ENCODE peak calls at places on chromosomes 16 and 17, in ten cellular contexts. S is colonic mucosa, N is mucosa of descending colon, V is endothelial cell, C is glutamatergic neuron, F is nephron progenitor cell, T is DND-41, B is AG10803, L is IMR-90, J is cardiac fibroblast. X is an unnamed sample.

GRCh38 chr16:86806838-86807351 is 228.5 kb downstream of the FOXL1 start:
- DNase-seq in S (no peak), N (no peak), V (no peak), C (no peak), F (peak), T (no peak), B (no peak), L (peak), J (no peak), X (no peak)

GRCh38 chr16:23333034-23333579 is 31.0 kb downstream of the SCNN1B start:
- DNase-seq in S (no peak), N (no peak), V (no peak), C (no peak), F (no peak), T (no peak), B (no peak), L (no peak), J (peak), X (no peak)

GRCh38 chr17:60091109-60091508 is 12.4 kb upstream of the HEATR6 start:
- DNase-seq in S (no peak), N (no peak), V (no peak), C (no peak), F (no peak), T (no peak), B (no peak), L (no peak), J (no peak), X (no peak)

GRCh38 chr17:32847977-32848376 is 28.9 kb downstream of the MYO1D start:
- DNase-seq in S (no peak), N (no peak), V (no peak), C (no peak), F (no peak), T (no peak), B (no peak), L (no peak), J (no peak), X (no peak)

GRCh38 chr17:70905796-70906195 is 736.5 kb downstream of the KCNJ2 start:
- DNase-seq in S (no peak), N (no peak), V (no peak), C (no peak), F (no peak), T (no peak), B (peak), L (peak), J (peak), X (peak)

GRCh38 chr17:29176500-29177351 is 3.5 kb downstream of the MYO18A start:
- DNase-seq in S (peak), N (peak), V (peak), C (peak), F (peak), T (no peak), B (no peak), L (peak), J (peak), X (no peak)

GRCh38 chr17:2179615-2180295 is 123.8 kb downstream of the SMG6 start:
- DNase-seq in S (peak), N (no peak), V (no peak), C (no peak), F (no peak), T (no peak), B (peak), L (peak), J (peak), X (peak)

GRCh38 chr17:58083491-58084316 is 485 bp downstream of the DYNLL2 start:
- DNase-seq in S (peak), N (peak), V (peak), C (peak), F (peak), T (peak), B (peak), L (peak), J (peak), X (no peak)

GRCh38 chr17:33982872-33983271 is 272.2 kb upstream of the CCL2 start:
- DNase-seq in S (no peak), N (no peak), V (no peak), C (no peak), F (no peak), T (no peak), B (no peak), L (no peak), J (no peak), X (no peak)

DNA sequence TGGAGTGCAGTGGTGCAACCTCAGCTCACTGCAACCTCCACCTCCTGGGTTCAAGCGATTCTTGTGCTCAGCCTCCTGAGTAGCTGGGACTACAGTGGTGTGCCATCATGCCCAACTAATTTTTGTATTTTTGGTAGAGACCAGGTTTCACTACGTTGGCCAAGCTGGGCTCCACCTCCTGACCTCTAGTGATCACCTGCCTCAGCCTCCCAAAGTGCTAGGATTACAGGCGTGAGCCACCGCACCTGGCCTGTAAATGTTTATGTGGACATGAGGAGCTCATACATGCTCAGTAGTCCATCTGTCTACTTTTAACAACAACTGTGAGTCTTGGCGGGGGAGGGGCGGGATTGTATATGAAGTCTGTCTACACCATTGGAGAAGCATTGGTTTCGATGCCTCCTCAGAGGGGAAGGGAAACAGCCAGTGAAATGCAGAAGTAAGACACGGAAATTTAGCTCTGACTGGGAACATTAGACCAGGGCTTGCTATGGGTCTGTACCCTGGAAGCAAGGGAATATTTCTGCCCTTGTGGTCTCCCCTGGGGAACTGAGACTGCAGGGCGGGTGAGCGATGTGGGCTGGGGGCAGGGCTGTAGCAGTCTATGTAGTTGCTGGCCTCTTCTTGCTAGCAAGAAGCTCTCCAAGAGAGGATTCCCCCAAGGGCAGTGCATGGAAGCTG is 9.3 kb downstream of the NUBP1 start:
- DNase-seq in S (peak), N (no peak), V (no peak), C (peak), F (no peak), T (no peak), B (no peak), L (no peak), J (no peak), X (no peak)
- TF ChIP-seq CTCF in S (no peak), N (no peak), V (no peak), C (no peak), F (no peak), T (no peak), B (no peak), L (no peak), J (no peak), X (no peak)

DNA sequence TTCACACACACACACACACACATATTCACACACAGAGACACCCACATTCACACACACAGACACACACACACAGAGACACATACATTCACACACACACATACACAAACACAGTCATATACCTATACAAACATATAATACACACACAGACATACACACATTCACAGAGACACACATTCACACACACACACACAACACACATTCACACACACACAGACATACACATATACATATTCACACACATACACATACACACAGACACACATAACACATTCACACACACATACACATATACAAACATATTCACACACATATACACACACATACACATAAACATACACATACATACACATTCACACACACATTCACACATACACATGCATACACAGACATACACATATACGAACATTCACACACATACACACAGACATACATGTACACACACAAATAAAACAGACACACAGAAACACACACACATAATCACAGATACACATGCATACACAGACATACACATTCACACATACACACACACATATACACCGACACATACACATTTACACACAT is 7.9 kb downstream of the PRCD start:
- DNase-seq in S (no peak), N (no peak), V (no peak), C (no peak), F (no peak), T (no peak), B (no peak), L (no peak), J (no peak), X (no peak)
- TF ChIP-seq CTCF in S (no peak), N (peak), V (no peak), C (peak), F (no peak), T (no peak), B (no peak), L (no peak), J (no peak), X (no peak)

GRCh38 chr16:83211711-83212110 is 584.9 kb downstream of the CDH13 start:
- DNase-seq in S (no peak), N (no peak), V (no peak), C (no peak), F (no peak), T (no peak), B (no peak), L (no peak), J (no peak), X (no peak)

GRCh38 chr16:83214671-83215070 is 587.9 kb downstream of the CDH13 start:
- DNase-seq in S (no peak), N (no peak), V (no peak), C (no peak), F (no peak), T (no peak), B (no peak), L (peak), J (no peak), X (no peak)

GRCh38 chr16:83219285-83219684 is 588.5 kb upstream of the HSBP1 start:
- DNase-seq in S (no peak), N (no peak), V (no peak), C (no peak), F (no peak), T (no peak), B (no peak), L (no peak), J (no peak), X (no peak)

GRCh38 chr16:83212301-83212841 is 585.6 kb downstream of the CDH13 start:
- DNase-seq in S (no peak), N (no peak), V (no peak), C (no peak), F (no peak), T (no peak), B (no peak), L (no peak), J (no peak), X (no peak)

GRCh38 chr16:83215417-83216001 is 588.7 kb downstream of the CDH13 start:
- DNase-seq in S (peak), N (no peak), V (peak), C (peak), F (peak), T (peak), B (no peak), L (peak), J (peak), X (no peak)
- TF ChIP-seq CTCF in S (peak), N (peak), V (peak), C (peak), F (peak), T (peak), B (peak), L (peak), J (peak), X (peak)

GRCh38 chr16:65121870-65122723 is at the start of gene CDH11:
- DNase-seq in S (peak), N (peak), V (peak), C (peak), F (peak), T (no peak), B (peak), L (peak), J (peak), X (peak)
- TF ChIP-seq CTCF in S (no peak), N (no peak), V (no peak), C (no peak), F (no peak), T (no peak), B (peak), L (peak), J (peak), X (peak)

GRCh38 chr16:20349615-20350014 is 2.9 kb downstream of the UMOD start:
- DNase-seq in S (no peak), N (no peak), V (no peak), C (no peak), F (no peak), T (no peak), B (no peak), L (no peak), J (no peak), X (no peak)
- TF ChIP-seq CTCF in S (no peak), N (no peak), V (peak), C (peak), F (peak), T (no peak), B (no peak), L (no peak), J (no peak), X (no peak)

GRCh38 chr17:7186241-7186640 is 7.1 kb upstream of the ASGR1 start:
- DNase-seq in S (no peak), N (no peak), V (no peak), C (no peak), F (no peak), T (no peak), B (no peak), L (no peak), J (no peak), X (no peak)
- TF ChIP-seq CTCF in S (no peak), N (no peak), V (no peak), C (no peak), F (no peak), T (peak), B (peak), L (peak), J (peak), X (peak)

GRCh38 chr17:16507918-16508533 is 16.0 kb upstream of the LRRC75A start:
- DNase-seq in S (peak), N (no peak), V (no peak), C (no peak), F (no peak), T (no peak), B (no peak), L (peak), J (no peak), X (no peak)

GRCh38 chr17:16511515-16511914 is 19.5 kb upstream of the LRRC75A start:
- DNase-seq in S (no peak), N (no peak), V (no peak), C (no peak), F (no peak), T (no peak), B (no peak), L (no peak), J (no peak), X (no peak)

GRCh38 chr17:16512011-16512410 is 20.0 kb upstream of the LRRC75A start:
- DNase-seq in S (no peak), N (no peak), V (no peak), C (no peak), F (no peak), T (no peak), B (no peak), L (no peak), J (no peak), X (no peak)

GRCh38 chr17:16504974-16505373 is 13.0 kb upstream of the LRRC75A start:
- DNase-seq in S (no peak), N (no peak), V (no peak), C (no peak), F (no peak), T (no peak), B (no peak), L (no peak), J (no peak), X (no peak)

GRCh38 chr17:16506188-16506587 is 14.2 kb upstream of the LRRC75A start:
- DNase-seq in S (no peak), N (no peak), V (no peak), C (no peak), F (no peak), T (no peak), B (no peak), L (no peak), J (no peak), X (no peak)
- TF ChIP-seq CTCF in S (no peak), N (no peak), V (peak), C (peak), F (no peak), T (no peak), B (peak), L (peak), J (peak), X (no peak)

GRCh38 chr16:71461686-71462648 is at the start of gene ZNF23:
- DNase-seq in S (peak), N (peak), V (peak), C (peak), F (peak), T (peak), B (peak), L (peak), J (peak), X (peak)
- TF ChIP-seq CTCF in S (no peak), N (no peak), V (no peak), C (no peak), F (no peak), T (peak), B (peak), L (no peak), J (no peak), X (peak)